ENCODE peak calls at places on chromosomes 11 and 22, in seven cellular contexts. M is GM12865; V is stimulated activated CD8-positive, alpha-beta memory T cell treated with anti-CD3 and anti-CD28 coated beads, Interleukin-15, amount 100 ng/mL, for 48 hours; R is nephron progenitor cell; B is GM04503; U is effector CD4-positive, alpha-beta T cell; Y is vagina. L is an unnamed sample.

GRCh38 chr11:26936109-26936508 is 57.8 kb upstream of the FIBIN start:
- DNase-seq in V (no peak), Y (no peak), U (no peak), M (no peak), R (no peak), B (no peak), L (no peak)

GRCh38 chr22:49237703-49238102 is 590.0 kb downstream of the BRD1 start:
- DNase-seq in Y (no peak), U (no peak), B (no peak), M (no peak), R (no peak), V (no peak), L (no peak)

GRCh38 chr22:36352775-36353507 is 34.8 kb downstream of the MYH9 start:
- DNase-seq in V (no peak), U (no peak), M (no peak), R (no peak), Y (no peak), B (no peak), L (no peak)

GRCh38 chr11:31702966-31703365 is 108.2 kb downstream of the PAX6 start:
- DNase-seq in U (no peak), M (no peak), B (no peak), Y (no peak), V (no peak), R (no peak), L (no peak)

GRCh38 chr11:2280208-2280607 is 9.8 kb upstream of the ASCL2 start:
- DNase-seq in U (no peak), Y (no peak), B (no peak), R (no peak), M (no peak), V (no peak), L (no peak)

GRCh38 chr11:71384561-71384960 is 63.6 kb downstream of the DHCR7 start:
- DNase-seq in U (no peak), M (no peak), B (no peak), R (no peak), Y (no peak), V (no peak), L (no peak)

GRCh38 chr11:64268687-64269379 is 15.6 kb downstream of the BAD start:
- DNase-seq in R (peak; percentile 46), B (no peak), U (no peak), M (peak; percentile 83), Y (no peak), V (no peak), L (no peak)

GRCh38 chr22:30752771-30753170 is 58.1 kb downstream of the OSBP2 start:
- DNase-seq in Y (no peak), M (no peak), B (no peak), R (no peak), V (no peak), U (no peak), L (no peak)

GRCh38 chr22:48888466-48889208 is 939.0 kb downstream of the BRD1 start:
- DNase-seq in Y (no peak), M (no peak), V (no peak), R (no peak), B (no peak), U (no peak), L (no peak)

GRCh38 chr11:2927851-2928604 is 1.2 kb downstream of the PHLDA2 start:
- DNase-seq in R (no peak), V (no peak), Y (no peak), B (no peak), U (no peak), M (no peak), L (no peak)

GRCh38 chr11:11931461-11932055 is 76.9 kb downstream of the DKK3 start:
- DNase-seq in B (no peak), U (no peak), V (no peak), R (no peak), Y (no peak), M (peak; percentile 40), L (no peak)

GRCh38 chr11:79097279-79097875 is 343.5 kb downstream of the TENM4 start:
- DNase-seq in Y (no peak), R (no peak), V (no peak), U (no peak), M (no peak), B (no peak), L (no peak)

GRCh38 chr11:29300441-29300840 is 716.4 kb downstream of the KCNA4 start:
- DNase-seq in M (no peak), R (no peak), B (peak; percentile 66), U (no peak), Y (no peak), V (no peak), L (no peak)

GRCh38 chr11:41382927-41383326 is 76.5 kb downstream of the LRRC4C start:
- DNase-seq in B (no peak), R (no peak), Y (no peak), M (no peak), V (no peak), U (no peak), L (no peak)

GRCh38 chr11:68581439-68581838 is 102.9 kb upstream of the GAL start:
- DNase-seq in M (no peak), B (no peak), R (no peak), Y (no peak), V (no peak), U (no peak), L (no peak)